ENCODE peak calls at places on chromosomes 7 and 10, in eight cellular contexts. One of them, this sample, is unnamed. For H3K4me1, the result is how much of the 10 kb centered on the place peaks cover.

GRCh38 chr10:76177945-76178344 is 746.5 kb downstream of the LRMDA start:
- DNase-seq in A549: no peak
- DNase-seq in IMR-90: no peak
- DNase-seq in mesenchymal stem cell: no peak
- DNase-seq in trophoblast cell: no peak
- DNase-seq in fibroblast of lung: no peak
- DNase-seq in mesendoderm: no peak
- DNase-seq in MM.1S: no peak
- DNase-seq in this sample: no peak

GRCh38 chr7:123751816-123752215 is 3.0 kb upstream of the WASL start:
- DNase-seq in MM.1S: no peak
- DNase-seq in fibroblast of lung: peak
- DNase-seq in mesendoderm: no peak
- DNase-seq in trophoblast cell: no peak
- DNase-seq in mesenchymal stem cell: no peak
- DNase-seq in IMR-90: peak
- DNase-seq in A549: no peak
- DNase-seq in this sample: no peak

GRCh38 chr10:29431711-29432110 is 142.8 kb downstream of the LYZL1 start:
- DNase-seq in trophoblast cell: no peak
- DNase-seq in mesenchymal stem cell: no peak
- DNase-seq in MM.1S: no peak
- DNase-seq in fibroblast of lung: no peak
- DNase-seq in IMR-90: no peak
- DNase-seq in mesendoderm: no peak
- DNase-seq in A549: no peak
- DNase-seq in this sample: no peak

GRCh38 chr10:44477021-44477420 is 92.1 kb upstream of the CXCL12 start:
- DNase-seq in IMR-90: peak
- DNase-seq in A549: no peak
- DNase-seq in mesendoderm: no peak
- DNase-seq in mesenchymal stem cell: peak
- DNase-seq in trophoblast cell: no peak
- DNase-seq in MM.1S: no peak
- DNase-seq in fibroblast of lung: peak
- DNase-seq in this sample: no peak

GRCh38 chr7:138842111-138842510 is 44.1 kb upstream of the ATP6V0A4 start:
- DNase-seq in A549: peak
- DNase-seq in IMR-90: peak
- DNase-seq in MM.1S: no peak
- DNase-seq in trophoblast cell: no peak
- DNase-seq in fibroblast of lung: peak
- DNase-seq in mesenchymal stem cell: peak
- DNase-seq in mesendoderm: peak
- DNase-seq in this sample: no peak

GRCh38 chr7:140656548-140657515 is 15.9 kb upstream of the ADCK2 start:
- DNase-seq in mesenchymal stem cell: peak
- DNase-seq in fibroblast of lung: no peak
- DNase-seq in A549: no peak
- DNase-seq in mesendoderm: no peak
- DNase-seq in IMR-90: peak
- DNase-seq in MM.1S: peak
- DNase-seq in trophoblast cell: peak
- DNase-seq in this sample: peak

GRCh38 chr7:140201393-140201792 is 24.6 kb upstream of the KDM7A start:
- DNase-seq in MM.1S: no peak
- DNase-seq in mesenchymal stem cell: no peak
- DNase-seq in IMR-90: no peak
- DNase-seq in fibroblast of lung: no peak
- DNase-seq in trophoblast cell: no peak
- DNase-seq in mesendoderm: peak
- DNase-seq in A549: no peak
- DNase-seq in this sample: no peak

GRCh38 chr10:130994191-130994590 is 317.3 kb downstream of the TCERG1L start:
- DNase-seq in IMR-90: no peak
- DNase-seq in A549: no peak
- DNase-seq in trophoblast cell: no peak
- DNase-seq in mesendoderm: no peak
- DNase-seq in mesenchymal stem cell: no peak
- DNase-seq in MM.1S: no peak
- DNase-seq in fibroblast of lung: no peak
- DNase-seq in this sample: no peak

GRCh38 chr7:1727812-1728570 is 57.9 kb downstream of the ELFN1 start:
- DNase-seq in MM.1S: no peak
- DNase-seq in mesendoderm: no peak
- DNase-seq in fibroblast of lung: no peak
- DNase-seq in A549: no peak
- DNase-seq in mesenchymal stem cell: no peak
- DNase-seq in trophoblast cell: no peak
- DNase-seq in IMR-90: no peak
- DNase-seq in this sample: no peak

GRCh38 chr10:19283285-19283684 is 234.7 kb downstream of the MALRD1 start:
- DNase-seq in mesendoderm: no peak
- DNase-seq in trophoblast cell: no peak
- DNase-seq in fibroblast of lung: no peak
- DNase-seq in A549: no peak
- DNase-seq in MM.1S: no peak
- DNase-seq in mesenchymal stem cell: no peak
- DNase-seq in IMR-90: no peak
- DNase-seq in this sample: no peak

GRCh38 chr10:3068201-3068967 is 1.0 kb downstream of the PFKP start:
- DNase-seq in MM.1S: no peak
- DNase-seq in fibroblast of lung: peak
- DNase-seq in A549: peak
- DNase-seq in mesenchymal stem cell: peak
- DNase-seq in IMR-90: peak
- DNase-seq in mesendoderm: peak
- DNase-seq in trophoblast cell: peak
- DNase-seq in this sample: peak

GRCh38 chr10:104403625-104404024 is 50.0 kb downstream of the CFAP58 start:
- DNase-seq in A549: no peak
- DNase-seq in mesenchymal stem cell: no peak
- DNase-seq in IMR-90: no peak
- DNase-seq in trophoblast cell: no peak
- DNase-seq in mesendoderm: no peak
- DNase-seq in MM.1S: no peak
- DNase-seq in fibroblast of lung: no peak
- DNase-seq in this sample: no peak

GRCh38 chr10:111267673-111268072 is 190.8 kb downstream of the ADRA2A start:
- DNase-seq in trophoblast cell: no peak
- DNase-seq in mesendoderm: no peak
- DNase-seq in MM.1S: no peak
- DNase-seq in mesenchymal stem cell: no peak
- DNase-seq in IMR-90: no peak
- DNase-seq in A549: no peak
- DNase-seq in fibroblast of lung: no peak
- DNase-seq in this sample: no peak

GRCh38 chr10:27564381-27564780 is 60.3 kb downstream of the RAB18 start:
- DNase-seq in trophoblast cell: no peak
- DNase-seq in fibroblast of lung: no peak
- DNase-seq in mesendoderm: no peak
- DNase-seq in mesenchymal stem cell: no peak
- DNase-seq in IMR-90: no peak
- DNase-seq in MM.1S: peak
- DNase-seq in A549: no peak
- DNase-seq in this sample: peak

GRCh38 chr10:25965584-25965983 is 31.6 kb downstream of the MYO3A start:
- DNase-seq in mesenchymal stem cell: no peak
- DNase-seq in MM.1S: no peak
- DNase-seq in fibroblast of lung: no peak
- DNase-seq in trophoblast cell: no peak
- DNase-seq in mesendoderm: no peak
- DNase-seq in A549: no peak
- DNase-seq in IMR-90: no peak
- DNase-seq in this sample: no peak

GRCh38 chr10:106508920-106509319 is 655.6 kb downstream of the SORCS1 start:
- DNase-seq in mesenchymal stem cell: no peak
- DNase-seq in mesendoderm: no peak
- DNase-seq in MM.1S: no peak
- DNase-seq in trophoblast cell: no peak
- DNase-seq in A549: no peak
- DNase-seq in fibroblast of lung: no peak
- DNase-seq in IMR-90: peak
- DNase-seq in this sample: no peak

GRCh38 chr7:16999541-17000266 is 117.9 kb upstream of the AGR3 start:
- DNase-seq in IMR-90: no peak
- DNase-seq in fibroblast of lung: no peak
- DNase-seq in trophoblast cell: no peak
- DNase-seq in A549: no peak
- DNase-seq in mesendoderm: no peak
- DNase-seq in MM.1S: no peak
- DNase-seq in mesenchymal stem cell: no peak
- DNase-seq in this sample: peak

GRCh38 chr7:90723866-90724265 is 127.7 kb downstream of the CDK14 start:
- DNase-seq in trophoblast cell: no peak
- DNase-seq in mesenchymal stem cell: no peak
- DNase-seq in A549: no peak
- DNase-seq in mesendoderm: no peak
- DNase-seq in IMR-90: no peak
- DNase-seq in fibroblast of lung: peak
- DNase-seq in MM.1S: peak
- DNase-seq in this sample: peak

GRCh38 chr10:64265961-64266360 is 744.8 kb downstream of the REEP3 start:
- DNase-seq in A549: no peak
- DNase-seq in trophoblast cell: no peak
- DNase-seq in IMR-90: no peak
- DNase-seq in mesendoderm: no peak
- DNase-seq in mesenchymal stem cell: no peak
- DNase-seq in MM.1S: no peak
- DNase-seq in fibroblast of lung: no peak
- DNase-seq in this sample: no peak

GRCh38 chr10:79413196-79413595 is 32.2 kb downstream of the ZCCHC24 start:
- DNase-seq in A549: no peak
- DNase-seq in mesendoderm: peak
- DNase-seq in mesenchymal stem cell: peak
- DNase-seq in trophoblast cell: no peak
- DNase-seq in MM.1S: peak
- DNase-seq in IMR-90: peak
- DNase-seq in fibroblast of lung: peak
- DNase-seq in this sample: no peak

GRCh38 chr7:121891731-121892130 is 18.8 kb downstream of the PTPRZ1 start:
- DNase-seq in A549: no peak
- DNase-seq in fibroblast of lung: no peak
- DNase-seq in trophoblast cell: no peak
- DNase-seq in mesenchymal stem cell: no peak
- DNase-seq in mesendoderm: peak
- DNase-seq in MM.1S: no peak
- DNase-seq in IMR-90: no peak
- DNase-seq in this sample: no peak

GRCh38 chr7:121890833-121891232 is 17.9 kb downstream of the PTPRZ1 start:
- DNase-seq in mesendoderm: no peak
- DNase-seq in mesenchymal stem cell: no peak
- DNase-seq in MM.1S: no peak
- DNase-seq in A549: no peak
- DNase-seq in IMR-90: no peak
- DNase-seq in trophoblast cell: no peak
- DNase-seq in fibroblast of lung: no peak
- DNase-seq in this sample: no peak
- H3K4me2 ChIP-seq in mesendoderm: no peak
- H3K4me2 ChIP-seq in mesenchymal stem cell: no peak
- H3K4me2 ChIP-seq in MM.1S: no peak
- H3K4me2 ChIP-seq in A549: no peak
- H3K4me2 ChIP-seq in IMR-90: no peak
- H3K4me2 ChIP-seq in trophoblast cell: no peak
- H3K4me2 ChIP-seq in fibroblast of lung: no peak
- H3K4me2 ChIP-seq in this sample: no peak

DNA sequence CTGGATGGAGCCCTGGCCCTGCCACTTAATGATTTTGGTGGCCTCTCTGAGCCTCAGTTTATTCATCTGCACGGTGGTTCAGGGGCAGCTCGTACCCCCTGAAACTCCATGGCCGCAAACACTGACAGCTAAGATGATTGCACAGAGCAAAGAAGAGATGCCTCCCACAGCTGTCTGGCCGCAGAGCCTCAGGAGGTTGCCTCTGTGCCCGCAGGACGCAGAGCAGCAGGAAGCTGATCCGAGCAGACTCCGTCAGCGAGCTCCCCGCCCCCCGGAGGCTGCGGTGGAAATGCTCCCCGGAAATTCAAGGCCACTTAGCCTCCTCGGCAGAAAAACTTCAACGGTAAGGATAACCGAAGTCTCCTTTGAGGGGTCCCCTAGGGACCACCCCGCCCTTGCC is 30.2 kb upstream of the C10orf53 start:
- DNase-seq in IMR-90: no peak
- DNase-seq in fibroblast of lung: no peak
- DNase-seq in A549: no peak
- DNase-seq in mesenchymal stem cell: no peak
- DNase-seq in MM.1S: no peak
- DNase-seq in mesendoderm: peak
- DNase-seq in trophoblast cell: no peak
- DNase-seq in this sample: peak
- H3K4me3 ChIP-seq in IMR-90: no peak
- H3K4me3 ChIP-seq in fibroblast of lung: no peak
- H3K4me3 ChIP-seq in A549: no peak
- H3K4me3 ChIP-seq in mesenchymal stem cell: no peak
- H3K4me3 ChIP-seq in MM.1S: no peak
- H3K4me3 ChIP-seq in mesendoderm: no peak
- H3K4me3 ChIP-seq in trophoblast cell: no peak
- H3K4me3 ChIP-seq in this sample: peak

DNA sequence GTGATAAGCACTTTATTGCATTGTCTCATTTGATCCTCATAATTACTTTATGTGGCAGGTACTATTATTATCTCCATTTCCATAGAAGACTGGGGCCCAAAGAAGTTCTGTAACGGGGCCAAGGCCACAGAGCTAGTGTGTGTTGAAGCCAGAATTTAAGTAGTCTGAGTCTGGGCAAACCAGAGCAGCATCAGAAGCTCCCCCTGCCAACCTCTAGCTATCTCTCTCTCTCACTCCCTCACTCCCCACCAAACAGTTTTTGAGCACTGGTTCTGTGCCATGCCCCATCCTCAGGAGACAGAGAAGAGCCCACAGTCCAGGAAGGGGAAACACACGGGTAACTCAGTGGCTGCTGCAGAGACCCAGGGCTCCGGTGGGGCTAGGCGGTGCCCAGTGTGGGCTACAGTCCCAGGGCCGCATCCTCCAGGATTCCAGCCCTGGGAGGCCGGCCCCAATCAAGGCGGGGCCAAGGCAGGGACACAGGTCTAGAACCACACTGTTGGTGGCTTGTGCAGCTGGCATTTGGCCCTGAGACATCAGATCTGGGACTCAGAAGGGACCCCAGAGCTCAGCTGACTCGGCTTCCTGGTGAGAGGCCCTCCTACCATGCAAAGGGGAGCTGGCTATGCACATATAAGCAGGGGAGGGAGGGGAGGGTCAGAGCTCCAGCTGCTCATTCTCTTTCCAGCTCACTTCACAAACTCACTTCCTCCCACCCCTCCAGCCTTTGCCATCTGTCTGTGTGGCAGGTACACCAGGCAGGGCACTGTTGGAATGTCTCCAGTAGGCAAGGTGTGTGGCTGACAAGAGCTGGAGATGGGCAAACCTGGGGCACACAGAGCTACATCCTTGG is 34.4 kb downstream of the COL13A1 start:
- DNase-seq in fibroblast of lung: no peak
- DNase-seq in IMR-90: no peak
- DNase-seq in MM.1S: no peak
- DNase-seq in mesenchymal stem cell: no peak
- DNase-seq in trophoblast cell: no peak
- DNase-seq in mesendoderm: no peak
- DNase-seq in A549: no peak
- DNase-seq in this sample: peak
- H3K4me1 ChIP-seq in fibroblast of lung: under half
- H3K4me1 ChIP-seq in IMR-90: under half
- H3K4me1 ChIP-seq in MM.1S: under half
- H3K4me1 ChIP-seq in mesenchymal stem cell: under half
- H3K4me1 ChIP-seq in trophoblast cell: under half
- H3K4me1 ChIP-seq in mesendoderm: under half
- H3K4me1 ChIP-seq in A549: under half
- H3K4me1 ChIP-seq in this sample: under half

GRCh38 chr7:157547611-157548010 is 210.8 kb downstream of the DNAJB6 start:
- DNase-seq in MM.1S: no peak
- DNase-seq in fibroblast of lung: no peak
- DNase-seq in mesendoderm: no peak
- DNase-seq in trophoblast cell: no peak
- DNase-seq in mesenchymal stem cell: no peak
- DNase-seq in A549: no peak
- DNase-seq in IMR-90: no peak
- DNase-seq in this sample: no peak
- H3K4me2 ChIP-seq in MM.1S: no peak
- H3K4me2 ChIP-seq in fibroblast of lung: no peak
- H3K4me2 ChIP-seq in mesendoderm: no peak
- H3K4me2 ChIP-seq in trophoblast cell: no peak
- H3K4me2 ChIP-seq in mesenchymal stem cell: no peak
- H3K4me2 ChIP-seq in A549: no peak
- H3K4me2 ChIP-seq in IMR-90: no peak
- H3K4me2 ChIP-seq in this sample: no peak

This sample was measured in DND-41.